ENCODE peak calls at places on chromosomes 7 and 10, in four cellular contexts. One of them, this sample, is unnamed.

GRCh38 chr10:50614444-50615137 is 9.2 kb downstream of the SGMS1 start:
- DNase-seq in mesendoderm: peak; percentile 87
- DNase-seq in RWPE1: no peak
- DNase-seq in adrenal gland: no peak
- DNase-seq in this sample: peak; percentile 30

GRCh38 chr10:114347191-114347739 is 57.0 kb downstream of the AFAP1L2 start:
- DNase-seq in mesendoderm: no peak
- DNase-seq in RWPE1: no peak
- DNase-seq in adrenal gland: no peak
- DNase-seq in this sample: no peak

GRCh38 chr10:75407716-75408511 is 6.3 kb upstream of the ZNF503 start:
- DNase-seq in mesendoderm: peak; percentile 48
- DNase-seq in RWPE1: no peak
- DNase-seq in adrenal gland: peak; percentile 63
- DNase-seq in this sample: peak; percentile 14

GRCh38 chr7:44259547-44260457 is 59.0 kb downstream of the YKT6 start:
- DNase-seq in mesendoderm: no peak
- DNase-seq in RWPE1: peak; percentile 63
- DNase-seq in adrenal gland: peak; percentile 92
- DNase-seq in this sample: no peak

GRCh38 chr7:22319424-22320403 is 37.2 kb downstream of the RAPGEF5 start:
- DNase-seq in mesendoderm: peak; percentile 52
- DNase-seq in RWPE1: peak; percentile 34
- DNase-seq in adrenal gland: no peak
- DNase-seq in this sample: peak; percentile 94

GRCh38 chr7:130022623-130023175 is 28.5 kb downstream of the ZC3HC1 start:
- DNase-seq in mesendoderm: no peak
- DNase-seq in RWPE1: no peak
- DNase-seq in adrenal gland: no peak
- DNase-seq in this sample: no peak

GRCh38 chr7:10889266-10889898 is 84.3 kb upstream of the PHF14 start:
- DNase-seq in mesendoderm: peak; percentile 64
- DNase-seq in RWPE1: peak; percentile 38
- DNase-seq in adrenal gland: peak; percentile 31
- DNase-seq in this sample: peak; percentile 93

GRCh38 chr10:42111661-42112330 is 526.6 kb downstream of the ZNF33B start:
- DNase-seq in mesendoderm: no peak
- DNase-seq in RWPE1: no peak
- DNase-seq in adrenal gland: no peak
- DNase-seq in this sample: no peak

GRCh38 chr10:72800000-72800740 is 93.4 kb upstream of the OIT3 start:
- DNase-seq in mesendoderm: peak; percentile 61
- DNase-seq in RWPE1: no peak
- DNase-seq in adrenal gland: no peak
- DNase-seq in this sample: no peak

GRCh38 chr10:132347211-132347930 is 15.4 kb downstream of the LRRC27 start:
- DNase-seq in mesendoderm: no peak
- DNase-seq in RWPE1: no peak
- DNase-seq in adrenal gland: no peak
- DNase-seq in this sample: no peak

GRCh38 chr10:62573929-62574328 is 199.8 kb downstream of the ZNF365 start:
- DNase-seq in mesendoderm: no peak
- DNase-seq in RWPE1: no peak
- DNase-seq in adrenal gland: no peak
- DNase-seq in this sample: no peak

GRCh38 chr7:22894585-22894984 is 71.9 kb upstream of the TOMM7 start:
- DNase-seq in mesendoderm: no peak
- DNase-seq in RWPE1: no peak
- DNase-seq in adrenal gland: no peak
- DNase-seq in this sample: no peak

GRCh38 chr10:78149193-78149592 is 115.5 kb downstream of the RPS24 start:
- DNase-seq in mesendoderm: peak; percentile 86
- DNase-seq in RWPE1: peak; percentile 33
- DNase-seq in adrenal gland: no peak
- DNase-seq in this sample: no peak

GRCh38 chr10:10209152-10209551 is 808.5 kb upstream of the CELF2 start:
- DNase-seq in mesendoderm: peak; percentile 30
- DNase-seq in RWPE1: no peak
- DNase-seq in adrenal gland: peak; percentile 36
- DNase-seq in this sample: no peak

GRCh38 chr10:49144021-49144720 is 10.3 kb upstream of the FAM170B start:
- DNase-seq in mesendoderm: no peak
- DNase-seq in RWPE1: no peak
- DNase-seq in adrenal gland: no peak
- DNase-seq in this sample: no peak